ENCODE peak calls at places on chromosomes 12 and 14, in five cellular contexts. N, B, T, D and V are unnamed samples.
A peak's percentile ranks its signal among the peaks of the same experiment; 100 is the strongest.

GRCh38 chr12:79934309-79935020 is 432 bp downstream of the PPP1R12A start:
- DNase-seq in N (no peak), D (peak; percentile 79), B (peak; percentile 36), T (peak; percentile 71), V (peak; percentile 78)

GRCh38 chr12:117277875-117278274 is 83.6 kb downstream of the NOS1 start:
- DNase-seq in D (peak; percentile 56), T (peak; percentile 68), B (no peak), N (no peak), V (peak; percentile 18)

GRCh38 chr12:102314821-102315220 is 117.2 kb upstream of the PMCH start:
- DNase-seq in N (no peak), B (peak; percentile 50), T (no peak), D (no peak), V (no peak)

GRCh38 chr12:103379670-103380069 is 116.1 kb downstream of the C12orf42 start:
- DNase-seq in B (no peak), D (no peak), N (no peak), T (no peak), V (no peak)

GRCh38 chr12:104704224-104704623 is 247.5 kb downstream of the CHST11 start:
- DNase-seq in N (no peak), T (peak; percentile 75), D (no peak), B (no peak), V (peak; percentile 37)

GRCh38 chr12:110245278-110245868 is 35.7 kb upstream of the ATP2A2 start:
- DNase-seq in B (no peak), D (peak; percentile 76), T (peak; percentile 78), N (no peak), V (peak; percentile 66)

GRCh38 chr14:23517650-23518329 is 33.8 kb downstream of the ZFHX2 start:
- DNase-seq in N (no peak), T (no peak), B (no peak), D (no peak), V (no peak)

GRCh38 chr14:74202113-74202512 is 37.1 kb upstream of the VSX2 start:
- DNase-seq in T (no peak), D (no peak), N (no peak), B (no peak), V (no peak)

GRCh38 chr14:95043732-95044462 is 113.4 kb downstream of the DICER1 start:
- DNase-seq in D (peak; percentile 29), N (no peak), B (no peak), T (peak; percentile 19), V (no peak)

GRCh38 chr12:46450279-46450748 is 77.7 kb upstream of the SLC38A2 start:
- DNase-seq in N (no peak), B (no peak), T (no peak), D (no peak), V (no peak)
- H2BK120ac ChIP-seq in N (no peak overlapping the region), B (peak overlapping the region; percentile 60), T (no peak overlapping the region), D (no peak overlapping the region), V (no peak overlapping the region)

GRCh38 chr12:7923241-7924236 is 12.4 kb downstream of the SLC2A3 start:
- DNase-seq in N (no peak), D (no peak), T (no peak), B (no peak), V (no peak)

GRCh38 chr12:7933255-7933726 is 2.7 kb downstream of the SLC2A3 start:
- DNase-seq in T (peak; percentile 85), B (peak; percentile 96), N (peak; percentile 74), D (peak; percentile 65), V (peak; percentile 96)

GRCh38 chr12:7929069-7929792 is 6.8 kb downstream of the SLC2A3 start:
- DNase-seq in B (no peak), T (no peak), D (no peak), N (no peak), V (no peak)

DNA sequence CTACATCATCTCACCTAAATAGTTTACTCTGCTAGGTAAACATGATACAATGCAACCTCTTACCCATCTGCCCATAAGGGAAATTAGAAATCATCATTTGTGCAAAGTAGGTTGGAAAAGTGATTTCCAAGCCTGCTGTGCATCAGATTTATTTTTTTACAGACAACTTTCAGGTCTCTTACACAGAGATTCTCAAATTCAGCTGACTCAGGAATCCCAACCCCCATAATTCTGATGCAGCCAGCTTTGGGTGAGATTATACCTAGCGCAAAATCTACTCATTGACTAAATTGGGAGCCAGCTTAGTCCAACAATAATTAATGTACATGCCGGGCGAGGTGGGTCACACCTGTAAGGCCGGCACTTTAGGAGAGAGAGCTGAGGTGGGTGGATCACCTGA is 8.5 kb downstream of the SLC2A3 start:
- DNase-seq in T (no peak), B (no peak), D (no peak), N (no peak), V (no peak)
- H2BK5ac ChIP-seq in T (no peak overlapping the region), B (no peak overlapping the region), D (no peak overlapping the region), N (no peak overlapping the region), V (no peak overlapping the region)

GRCh38 chr14:35340616-35341453 is 48.7 kb downstream of the PSMA6 start:
- DNase-seq in D (no peak), B (no peak), T (no peak), N (no peak), V (no peak)
- H2BK120ac ChIP-seq in D (no peak overlapping the region), B (peak overlapping the region; percentile 63), T (no peak overlapping the region), N (no peak overlapping the region), V (no peak overlapping the region)

DNA sequence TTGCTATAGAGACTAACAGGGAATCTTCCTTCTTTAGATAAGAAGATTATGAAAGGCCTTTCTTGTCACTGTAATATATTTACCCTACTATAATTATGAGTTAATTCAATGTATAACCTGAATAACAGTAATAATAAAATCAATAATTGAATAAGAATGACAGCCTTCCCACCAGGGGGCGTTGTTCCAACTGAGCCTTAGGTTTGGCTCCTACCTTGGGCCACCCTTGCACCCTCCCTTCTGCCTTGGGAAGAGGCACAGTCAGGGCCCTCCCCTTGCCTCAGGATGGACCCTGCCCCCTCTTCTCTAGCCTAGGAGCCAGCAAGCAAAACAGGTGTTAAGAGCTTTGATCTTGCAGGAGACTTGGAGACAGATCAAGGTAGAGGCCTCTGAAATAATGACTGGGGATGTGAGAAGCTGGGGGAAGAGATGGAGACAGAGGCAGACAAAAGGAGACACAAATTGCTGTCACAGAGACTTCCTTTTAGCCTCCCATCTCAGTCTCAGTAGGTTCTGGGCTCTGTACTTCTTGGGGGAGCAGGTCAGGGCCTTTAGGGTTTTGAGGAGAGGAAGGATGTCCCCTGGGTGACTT is 40.1 kb upstream of the CISTR start:
- DNase-seq in T (peak; percentile 80), D (peak; percentile 78), B (no peak), N (no peak), V (peak; percentile 45)
- H2BK5ac ChIP-seq in T (no peak overlapping the region), D (no peak overlapping the region), B (no peak overlapping the region), N (no peak overlapping the region), V (no peak overlapping the region)

DNA sequence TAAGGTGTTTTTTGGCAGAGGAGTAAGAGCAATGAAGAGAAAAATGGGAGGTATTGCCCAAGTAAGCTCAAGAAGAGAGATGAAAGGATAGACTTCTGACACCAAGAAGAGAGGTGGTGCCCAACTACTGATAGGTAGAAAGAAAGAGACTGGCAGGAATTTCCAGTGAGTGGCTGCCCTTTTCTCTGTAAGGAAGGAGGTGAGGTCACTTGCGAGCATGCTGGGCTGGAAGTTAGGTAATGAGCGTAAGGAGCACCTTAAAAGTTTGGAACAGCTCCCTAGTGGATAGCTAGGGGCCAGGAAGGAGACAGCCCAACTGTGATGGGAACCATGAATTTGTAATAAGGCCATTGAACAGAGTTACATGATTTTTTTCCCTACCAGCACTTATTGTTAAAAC is 127.0 kb downstream of the ANO6 start:
- DNase-seq in B (no peak), N (no peak), D (no peak), T (no peak), V (no peak)
- H2BK120ac ChIP-seq in B (no peak overlapping the region), N (no peak overlapping the region), D (no peak overlapping the region), T (no peak overlapping the region), V (no peak overlapping the region)

DNA sequence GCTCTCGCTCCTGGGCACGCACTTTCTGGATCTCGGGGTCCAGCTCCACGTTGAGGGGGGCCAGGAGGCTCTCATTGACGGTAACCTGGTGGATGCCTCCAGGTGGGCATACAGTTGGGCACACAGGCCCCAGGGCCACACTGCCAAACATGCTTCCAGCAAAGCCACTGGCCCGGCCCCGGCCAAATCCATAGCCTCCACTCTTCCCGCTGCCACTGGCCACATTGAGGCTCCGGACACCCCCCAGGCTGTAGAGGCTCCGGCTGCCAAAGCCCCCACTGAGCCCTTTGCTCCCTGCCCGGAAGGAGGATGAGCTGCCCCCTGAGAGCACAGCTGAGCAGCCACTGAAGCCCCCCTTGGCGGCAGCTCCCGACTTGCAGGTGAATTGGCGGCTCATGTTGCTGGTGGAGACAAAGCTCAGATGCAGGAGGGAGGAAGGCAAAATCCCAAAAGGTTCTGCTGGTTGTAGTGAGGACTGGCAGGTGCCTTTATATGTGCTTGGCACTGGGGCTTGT is at the start of gene KRT71:
- DNase-seq in N (no peak), T (no peak), B (no peak), D (no peak), V (no peak)
- H2BK5ac ChIP-seq in N (no peak within 1 kb of the TSS), T (no peak within 1 kb of the TSS), B (no peak within 1 kb of the TSS), D (no peak within 1 kb of the TSS), V (no peak within 1 kb of the TSS)

GRCh38 chr12:11767029-11767724 is 117.7 kb downstream of the ETV6 start:
- DNase-seq in D (no peak), B (no peak), T (no peak), N (no peak), V (no peak)

GRCh38 chr12:11771356-11771755 is 121.9 kb downstream of the ETV6 start:
- DNase-seq in T (no peak), B (peak; percentile 37), N (no peak), D (no peak), V (peak; percentile 72)

GRCh38 chr12:11771895-11772502 is 122.5 kb downstream of the ETV6 start:
- DNase-seq in B (peak; percentile 69), D (no peak), T (no peak), N (no peak), V (no peak)

GRCh38 chr12:11768233-11768965 is 118.9 kb downstream of the ETV6 start:
- DNase-seq in T (no peak), N (no peak), B (no peak), D (no peak), V (peak; percentile 30)

DNA sequence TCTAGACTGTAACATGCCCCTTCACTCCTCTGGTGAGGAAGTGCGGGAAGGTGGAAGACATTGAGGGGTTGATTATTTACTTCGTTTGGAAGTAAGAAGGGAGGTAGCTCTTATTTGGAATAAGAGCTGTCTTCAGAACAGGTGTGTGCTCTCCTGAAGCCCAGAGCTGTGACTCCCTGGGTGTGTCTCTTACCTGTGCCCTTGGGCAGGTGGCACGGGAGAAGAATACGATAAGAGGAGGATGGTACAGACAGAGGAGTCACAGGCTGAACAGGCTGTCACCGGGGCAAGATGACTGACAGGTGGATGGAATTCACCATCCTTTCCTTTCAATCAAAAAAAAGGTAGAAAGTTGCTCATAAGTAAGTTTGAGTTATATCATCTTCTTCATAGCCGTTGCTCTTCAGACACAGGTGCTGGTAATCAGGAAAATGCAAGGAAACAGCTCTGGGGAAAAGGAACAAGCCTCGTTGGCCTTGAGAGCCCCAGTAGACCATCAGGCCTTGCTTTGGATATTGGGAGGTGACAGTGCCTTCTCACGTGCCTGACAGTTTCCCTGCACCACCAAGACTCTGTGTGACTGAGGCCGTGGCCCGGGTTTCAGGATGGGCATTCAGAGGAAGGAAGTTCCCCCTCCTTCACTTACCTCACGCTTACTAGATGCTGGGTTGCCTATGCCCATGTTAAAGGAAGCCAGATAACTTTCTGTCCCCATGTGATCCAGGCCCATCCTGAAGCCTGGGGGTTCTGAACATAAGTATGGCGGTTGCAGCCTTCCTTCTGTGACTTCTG is 120.4 kb downstream of the ETV6 start:
- DNase-seq in B (no peak), D (no peak), N (no peak), T (no peak), V (no peak)
- H2BK120ac ChIP-seq in B (no peak overlapping the region), D (no peak overlapping the region), N (no peak overlapping the region), T (no peak overlapping the region), V (no peak overlapping the region)

GRCh38 chr12:94588271-94588785 is 62.0 kb downstream of the TMCC3 start:
- DNase-seq in B (no peak), T (no peak), D (no peak), N (no peak), V (peak; percentile 34)
- H2BK5ac ChIP-seq in B (no peak overlapping the region), T (no peak overlapping the region), D (peak overlapping the region; percentile 7), N (no peak overlapping the region), V (no peak overlapping the region)